ENCODE peak calls at places on chromosomes 1 and 21, in ten cellular contexts. A is right lobe of liver, Z is transverse colon, B is HCT116, M is heart left ventricle, V is body of pancreas, O is uterus, R is suprapubic skin, F is NB4, Q is IMR-90. N is an unnamed sample.
A peak's percentile ranks its signal among the peaks of the same experiment; 100 is the strongest.

GRCh38 chr1:77824694-77825355 is 45.4 kb downstream of the MIGA1 start:
- DNase-seq in B (no peak), R (no peak), Z (no peak), F (no peak), Q (no peak), M (no peak), A (no peak), V (no peak), O (no peak), N (peak; percentile 8)

GRCh38 chr1:42463906-42464305 is 820 bp downstream of the CCDC30 start:
- DNase-seq in A (no peak), Z (no peak), V (no peak), B (no peak), O (no peak), Q (no peak), M (no peak), F (no peak), R (no peak), N (no peak)

GRCh38 chr1:99005537-99005942 is 879 bp upstream of the PLPPR5 start:
- DNase-seq in F (no peak), V (no peak), O (no peak), Q (no peak), B (no peak), M (no peak), A (no peak), R (no peak), Z (no peak), N (no peak)

GRCh38 chr1:109714661-109715372 is 2.8 kb downstream of the GSTM5 start:
- DNase-seq in F (no peak), R (no peak), B (no peak), Z (no peak), M (no peak), O (no peak), V (no peak), Q (no peak), A (no peak), N (no peak)

GRCh38 chr1:227666286-227666685 is 68.8 kb downstream of the JMJD4 start:
- DNase-seq in V (no peak), Q (no peak), M (no peak), O (no peak), B (no peak), R (no peak), F (peak; percentile 69), Z (no peak), A (no peak), N (no peak)

GRCh38 chr1:41164727-41165126 is 77.4 kb downstream of the SCMH1 start:
- DNase-seq in Z (no peak), O (no peak), Q (no peak), R (no peak), V (no peak), A (no peak), B (no peak), M (no peak), F (no peak), N (no peak)

GRCh38 chr1:8661185-8662110 is 156.0 kb downstream of the RERE start:
- DNase-seq in M (no peak), F (no peak), Q (peak; percentile 91), V (peak; percentile 62), Z (no peak), A (no peak), O (peak; percentile 85), R (no peak), B (no peak), N (no peak)

GRCh38 chr21:45950740-45951515 is 30.6 kb upstream of the COL6A1 start:
- DNase-seq in V (peak; percentile 54), Q (peak; percentile 48), Z (peak; percentile 36), M (no peak), O (peak; percentile 86), B (peak; percentile 12), A (no peak), F (no peak), R (peak; percentile 77), N (peak; percentile 94)

DNA sequence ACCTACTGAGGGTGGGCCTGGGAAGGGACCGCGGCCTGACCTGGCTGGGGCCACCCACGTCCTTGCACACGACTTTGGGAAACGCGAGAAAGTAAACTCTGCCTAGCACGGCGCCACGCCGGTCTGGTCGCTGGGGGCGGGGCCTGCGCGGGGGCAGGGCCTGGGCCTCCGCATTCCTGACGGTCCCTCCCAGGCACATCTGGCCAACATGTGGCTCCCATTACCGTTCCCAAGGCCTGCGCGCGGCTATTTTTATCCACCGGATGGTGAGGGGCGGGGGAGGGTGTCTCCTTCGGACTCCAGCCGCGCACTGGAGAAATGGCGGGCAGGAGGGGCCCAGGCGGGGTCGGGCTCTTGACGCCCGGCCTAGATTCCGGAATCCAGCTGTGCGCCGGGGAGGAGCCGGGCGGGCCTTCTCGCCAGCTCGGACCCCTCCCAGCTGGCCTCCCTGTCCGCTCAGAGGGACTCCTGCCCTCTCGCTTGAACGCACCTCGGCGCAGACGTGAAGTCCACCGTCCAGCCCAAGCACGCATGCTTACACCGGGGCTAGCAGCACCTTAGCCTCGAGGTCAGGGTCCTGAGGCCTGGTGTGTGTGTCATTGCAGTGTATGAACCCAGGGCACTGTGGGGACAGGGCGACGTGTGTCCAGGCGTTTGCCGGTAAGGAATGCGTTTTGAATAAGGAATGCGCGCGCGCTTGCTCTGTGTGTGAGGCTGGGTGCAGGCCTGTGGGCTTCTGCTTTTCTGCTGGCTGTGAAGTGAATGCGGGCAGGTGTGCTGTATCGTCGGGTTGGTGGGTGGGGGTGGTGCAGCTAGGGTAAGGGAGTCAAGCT is 2.1 kb downstream of the EVA1B start:
- DNase-seq in Q (peak; percentile 94), A (no peak), R (peak; percentile 92), Z (peak; percentile 68), F (peak; percentile 84), B (peak; percentile 77), V (peak; percentile 48), M (peak; percentile 89), O (peak; percentile 94), N (no peak)
- TF ChIP-seq POLR2A in Q (no peak), A (no peak), R (no peak), Z (peak; percentile 18), F (no peak), B (peak; percentile 15), V (no peak), M (no peak), O (peak; percentile 32), N (no peak)

GRCh38 chr1:160117300-160117699 is 1.7 kb downstream of the ATP1A2 start:
- DNase-seq in M (no peak), V (no peak), A (no peak), R (no peak), Z (no peak), B (no peak), F (no peak), O (no peak), Q (no peak), N (no peak)

GRCh38 chr1:160114085-160114484 is 1.5 kb upstream of the ATP1A2 start:
- DNase-seq in B (no peak), Q (no peak), Z (no peak), A (no peak), R (no peak), M (no peak), O (no peak), V (no peak), F (no peak), N (no peak)

GRCh38 chr1:160117709-160118183 is 2.2 kb downstream of the ATP1A2 start:
- DNase-seq in O (no peak), R (no peak), B (no peak), A (no peak), F (no peak), M (no peak), Q (peak; percentile 31), V (peak; percentile 34), Z (peak; percentile 22), N (no peak)

GRCh38 chr1:160116277-160117147 is 953 bp downstream of the ATP1A2 start:
- DNase-seq in V (no peak), Z (no peak), O (no peak), F (no peak), R (no peak), M (no peak), B (no peak), A (no peak), Q (peak; percentile 44), N (no peak)

DNA sequence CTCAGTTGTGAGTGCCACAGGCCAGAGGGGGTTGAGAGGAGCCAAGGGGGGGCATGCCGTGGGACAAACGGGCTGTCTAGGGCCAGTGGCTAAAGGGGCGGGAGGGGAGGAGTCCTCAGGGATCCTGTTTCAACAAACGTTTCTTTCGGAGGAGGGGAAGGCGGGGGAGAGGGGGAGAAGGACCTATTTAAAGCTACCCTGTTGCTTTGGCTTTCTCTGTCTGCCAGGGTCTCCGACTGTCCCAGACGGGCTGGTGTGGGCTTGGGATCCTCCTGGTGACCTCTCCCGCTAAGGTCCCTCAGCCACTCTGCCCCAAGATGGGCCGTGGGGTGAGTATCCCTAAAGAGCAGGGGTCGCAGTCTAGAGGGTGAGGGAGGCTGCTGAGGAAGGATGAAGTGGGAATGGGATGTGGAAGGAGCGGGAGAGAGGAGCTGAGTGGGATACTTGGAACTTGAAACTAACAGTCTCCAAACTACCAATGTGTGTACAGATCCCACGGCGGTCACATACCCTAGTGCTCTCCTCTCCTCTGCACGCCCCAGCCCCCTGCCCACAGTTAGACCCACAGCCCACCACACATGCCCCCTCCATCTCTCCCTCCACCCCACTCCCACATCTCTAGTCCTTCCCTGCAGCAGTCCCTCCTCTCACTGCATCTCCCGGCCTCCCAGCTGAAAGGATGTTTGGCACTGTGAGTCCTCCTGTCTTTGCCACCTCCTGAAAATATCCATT is at the start of gene ATP1A2:
- DNase-seq in M (no peak), Z (no peak), O (no peak), R (no peak), B (no peak), Q (no peak), A (no peak), V (no peak), F (no peak), N (no peak)
- TF ChIP-seq POLR2A in M (peak; percentile 45), Z (peak; percentile 12), O (no peak), R (no peak), B (no peak), Q (no peak), A (no peak), V (no peak), F (no peak), N (no peak)

GRCh38 chr1:229268505-229268904 is 2.4 kb upstream of the RAB4A start:
- DNase-seq in A (no peak), B (no peak), F (no peak), Q (no peak), M (no peak), Z (no peak), O (no peak), V (no peak), R (no peak), N (no peak)

GRCh38 chr1:229272164-229273158 is 1.6 kb downstream of the RAB4A start:
- DNase-seq in Z (no peak), M (no peak), B (no peak), O (no peak), R (no peak), V (peak; percentile 20), A (no peak), Q (no peak), F (peak; percentile 51), N (no peak)

GRCh38 chr1:229271448-229272120 is 673 bp downstream of the RAB4A start:
- DNase-seq in B (no peak), A (no peak), O (no peak), V (peak; percentile 54), M (no peak), Q (peak; percentile 38), R (no peak), F (peak; percentile 71), Z (peak; percentile 50), N (no peak)

GRCh38 chr1:229273507-229274232 is 2.8 kb downstream of the RAB4A start:
- DNase-seq in Z (no peak), R (no peak), V (peak; percentile 51), F (no peak), O (no peak), Q (no peak), B (no peak), A (peak; percentile 73), M (no peak), N (no peak)

DNA sequence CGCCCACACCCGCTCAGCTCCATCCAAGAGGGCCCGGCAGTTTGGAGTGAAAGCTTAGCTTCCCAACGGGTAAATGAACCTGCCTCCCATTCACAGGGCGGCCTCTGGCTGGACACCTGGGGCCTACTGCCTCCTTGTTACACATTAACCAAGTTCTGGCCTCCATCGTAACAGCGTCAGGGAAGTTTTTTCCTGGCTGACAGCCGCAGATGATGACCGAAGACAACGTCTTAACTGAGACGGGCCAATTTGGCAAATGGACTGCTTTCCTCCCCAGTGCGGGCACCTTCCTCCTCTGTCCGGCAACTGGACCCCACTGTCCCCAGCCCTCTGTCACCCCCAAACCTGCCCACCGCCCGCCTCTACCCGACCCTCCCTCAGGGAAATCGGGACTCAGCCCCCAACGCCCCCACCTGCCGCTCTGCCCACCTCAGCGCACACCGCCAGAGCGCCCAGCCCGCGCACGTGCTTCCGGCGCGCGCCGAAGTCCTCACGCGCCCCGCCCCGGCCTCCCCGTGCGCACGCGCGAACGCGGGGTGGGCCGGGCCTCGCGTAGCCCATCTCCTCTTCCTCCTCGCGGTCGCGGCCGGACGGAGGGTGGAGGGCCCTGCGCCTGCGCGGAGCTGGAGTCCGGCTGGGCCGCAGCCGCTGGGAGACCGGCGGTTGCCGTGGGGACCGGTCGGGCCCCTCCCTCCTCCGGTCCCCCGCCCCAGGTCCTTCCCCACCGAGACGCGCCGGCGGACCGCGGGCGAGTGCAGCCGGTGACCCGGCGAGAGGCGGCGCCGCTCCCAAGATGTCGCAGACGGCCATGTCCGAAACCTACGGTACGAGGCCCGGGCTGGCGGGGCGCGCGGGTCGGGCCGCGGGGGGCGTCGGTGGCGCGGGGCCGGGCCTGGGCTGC is at the start of gene RAB4A:
- DNase-seq in B (peak; percentile 65), V (peak; percentile 93), Z (peak; percentile 92), M (peak; percentile 96), O (peak; percentile 66), F (peak; percentile 89), A (peak; percentile 95), R (peak; percentile 87), Q (peak; percentile 81), N (peak; percentile 91)
- TF ChIP-seq POLR2A in B (peak; percentile 46), V (peak; percentile 82), Z (peak; percentile 79), M (peak; percentile 22), O (peak; percentile 77), F (peak; percentile 62), A (peak; percentile 86), R (no peak), Q (peak; percentile 68), N (peak; percentile 82)

GRCh38 chr21:41458559-41458958 is 32.5 kb downstream of the MX1 start:
- DNase-seq in Q (no peak), V (no peak), A (no peak), F (no peak), Z (no peak), O (no peak), B (no peak), R (no peak), M (no peak), N (no peak)

GRCh38 chr21:41458121-41458520 is 32.1 kb downstream of the MX1 start:
- DNase-seq in O (no peak), F (no peak), A (no peak), B (no peak), Z (no peak), V (no peak), R (no peak), M (no peak), Q (peak; percentile 8), N (no peak)

GRCh38 chr21:41465176-41465781 is 39.2 kb downstream of the MX1 start:
- DNase-seq in M (no peak), V (no peak), R (peak; percentile 60), Z (no peak), B (no peak), O (no peak), A (no peak), F (no peak), Q (no peak), N (no peak)

GRCh38 chr21:41459884-41460534 is 34.0 kb downstream of the MX1 start:
- DNase-seq in O (no peak), V (no peak), Z (no peak), R (peak; percentile 55), Q (no peak), A (no peak), M (no peak), B (no peak), F (no peak), N (no peak)

DNA sequence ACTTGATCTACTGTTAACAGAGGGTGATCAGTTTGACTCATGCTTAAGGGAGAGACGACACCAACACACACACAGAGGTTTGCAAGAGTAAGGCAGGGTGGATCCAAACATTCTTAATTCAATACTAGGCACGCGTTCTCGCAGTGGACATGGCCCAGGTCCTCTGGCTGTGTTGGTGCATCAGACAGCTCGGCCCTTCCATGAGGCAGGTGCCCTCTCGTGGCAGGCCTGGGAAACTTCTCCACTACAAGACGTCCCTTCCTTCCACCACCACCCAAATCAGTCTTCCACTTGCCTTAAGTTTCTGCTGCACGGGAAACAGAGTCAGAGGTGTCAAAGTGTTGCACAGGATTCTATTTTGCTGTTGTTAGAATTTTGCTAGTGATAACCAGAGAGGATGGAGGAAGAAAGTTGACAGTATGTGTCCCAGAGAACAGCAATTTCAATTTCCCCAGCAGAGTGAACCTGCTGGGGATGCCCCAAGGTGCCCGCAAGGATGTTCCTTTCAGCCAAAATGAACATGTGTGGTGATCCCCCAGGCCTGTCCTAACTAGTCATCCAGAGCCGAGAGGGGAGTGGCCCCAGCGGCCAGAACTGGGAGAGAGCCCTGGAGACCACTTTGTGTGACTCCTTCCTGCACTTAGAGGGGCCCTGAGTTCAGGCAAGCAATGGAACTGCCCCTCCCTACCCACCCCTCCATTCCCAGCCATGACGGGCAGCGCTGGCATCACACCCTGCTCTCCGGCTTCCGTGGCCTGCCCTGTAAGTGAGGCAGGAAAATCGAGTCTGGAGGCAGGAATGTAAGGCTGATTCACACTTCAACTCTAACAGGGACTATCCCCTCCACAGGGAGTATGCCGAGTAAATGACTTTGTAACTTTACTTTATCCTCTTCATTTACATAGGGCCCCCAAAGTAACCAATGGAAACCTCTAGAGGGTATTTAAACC is 34.8 kb downstream of the MX1 start:
- DNase-seq in F (peak; percentile 68), Z (peak; percentile 79), V (peak; percentile 84), O (peak; percentile 65), A (peak; percentile 85), R (peak; percentile 80), M (peak; percentile 81), B (peak; percentile 27), Q (peak; percentile 72), N (peak; percentile 64)
- TF ChIP-seq POLR2A in F (no peak), Z (no peak), V (no peak), O (no peak), A (no peak), R (no peak), M (no peak), B (no peak), Q (no peak), N (no peak)